ENCODE peak calls at places on chromosomes 11 and 22, in six cellular contexts. P, L, F, X, O and Y are unnamed samples.

GRCh38 chr11:72930011-72930410 is 115.8 kb downstream of the ATG16L2 start:
- DNase-seq in O (no peak), F (peak; percentile 64), L (no peak), X (no peak), P (no peak), Y (peak; percentile 11)

GRCh38 chr11:61912991-61913698 is 4.2 kb downstream of the RAB3IL1 start:
- DNase-seq in O (no peak), L (no peak), P (no peak), X (no peak), F (no peak), Y (no peak)

GRCh38 chr11:93988455-93988854 is 32.7 kb upstream of the HEPHL1 start:
- DNase-seq in X (no peak), O (no peak), F (no peak), P (no peak), L (no peak), Y (no peak)

GRCh38 chr22:47032091-47032943 is 269.9 kb downstream of the TBC1D22A start:
- DNase-seq in F (no peak), P (no peak), O (no peak), L (no peak), X (no peak), Y (no peak)

GRCh38 chr11:75195164-75195962 is 44.5 kb downstream of the SLCO2B1 start:
- DNase-seq in X (no peak), O (no peak), F (no peak), L (no peak), P (no peak), Y (no peak)

GRCh38 chr11:89381094-89381493 is 110.1 kb downstream of the NOX4 start:
- DNase-seq in L (no peak), O (no peak), X (no peak), P (no peak), F (peak; percentile 98), Y (no peak)

GRCh38 chr22:29284196-29284595 is 16.1 kb downstream of the EWSR1 start:
- DNase-seq in O (no peak), X (no peak), L (no peak), P (no peak), F (no peak), Y (no peak)

GRCh38 chr11:68658661-68659060 is 25.7 kb upstream of the GAL start:
- DNase-seq in O (no peak), X (no peak), L (no peak), F (peak; percentile 73), P (no peak), Y (no peak)

GRCh38 chr11:3866206-3866605 is 10.7 kb downstream of the STIM1 start:
- DNase-seq in P (no peak), O (no peak), X (peak; percentile 77), F (peak; percentile 35), L (no peak), Y (no peak)

GRCh38 chr11:2363816-2364370 is 13.2 kb upstream of the CD81 start:
- DNase-seq in L (no peak), P (no peak), F (no peak), X (no peak), O (no peak), Y (no peak)

GRCh38 chr11:3169235-3169951 is 4.3 kb upstream of the OSBPL5 start:
- DNase-seq in O (no peak), L (peak; percentile 86), X (no peak), P (peak; percentile 65), F (peak; percentile 66), Y (peak; percentile 71)

GRCh38 chr11:112267188-112267591 is 6.5 kb upstream of the PLET1 start:
- DNase-seq in L (no peak), P (no peak), F (no peak), X (no peak), O (no peak), Y (no peak)

GRCh38 chr22:31344369-31345330 is 1.5 kb downstream of the PATZ1 start:
- DNase-seq in X (peak; percentile 76), F (peak; percentile 76), O (peak; percentile 17), L (no peak), P (peak; percentile 74), Y (no peak)

GRCh38 chr11:12207384-12208150 is 97.2 kb downstream of the MICAL2 start:
- DNase-seq in P (peak; percentile 68), L (no peak), O (no peak), F (peak; percentile 91), X (no peak), Y (no peak)

GRCh38 chr11:92226331-92227232 is 2.0 kb downstream of the FAT3 start:
- DNase-seq in X (no peak), O (no peak), F (no peak), P (no peak), L (no peak), Y (peak; percentile 73)

GRCh38 chr11:75591371-75591770 is 29.3 kb downstream of the SERPINH1 start:
- DNase-seq in L (no peak), X (no peak), F (no peak), P (no peak), O (no peak), Y (no peak)

GRCh38 chr11:82056450-82056849 is 677.2 kb downstream of the FAM181B start:
- DNase-seq in F (no peak), P (no peak), O (no peak), L (no peak), X (no peak), Y (no peak)

GRCh38 chr11:18066626-18067025 is 20.6 kb upstream of the TPH1 start:
- DNase-seq in L (no peak), O (no peak), P (no peak), X (no peak), F (peak; percentile 16), Y (peak; percentile 56)

GRCh38 chr22:19164425-19164824 is 14.1 kb downstream of the SLC25A1 start:
- DNase-seq in X (no peak), P (no peak), L (no peak), F (no peak), O (no peak), Y (no peak)

GRCh38 chr22:29979645-29980303 is 96.8 kb downstream of the MTMR3 start:
- DNase-seq in F (no peak), L (no peak), X (no peak), O (no peak), P (no peak), Y (no peak)

GRCh38 chr11:68010058-68011041 is at the start of gene ALDH3B1:
- DNase-seq in L (peak; percentile 85), X (peak; percentile 64), P (no peak), O (no peak), F (peak; percentile 80), Y (peak; percentile 88)

GRCh38 chr11:128500488-128500887 is 86.9 kb downstream of the ETS1 start:
- DNase-seq in P (no peak), O (no peak), X (no peak), L (no peak), F (peak; percentile 74), Y (no peak)

GRCh38 chr22:34414467-34415440 is 494.5 kb upstream of the LARGE1 start:
- DNase-seq in X (peak; percentile 85), L (peak; percentile 73), F (peak; percentile 20), P (peak; percentile 51), O (no peak), Y (peak; percentile 88)

GRCh38 chr11:33452806-33453205 is 195.6 kb downstream of the HIPK3 start:
- DNase-seq in L (no peak), P (no peak), X (no peak), O (no peak), F (peak; percentile 93), Y (no peak)

GRCh38 chr11:118342503-118343161 is at the start of gene CD3D:
- DNase-seq in L (no peak), F (no peak), O (peak; percentile 72), X (no peak), P (peak; percentile 78), Y (no peak)

GRCh38 chr11:22798890-22799289 is 30.7 kb downstream of the SVIP start:
- DNase-seq in P (no peak), O (no peak), X (no peak), F (no peak), L (no peak), Y (no peak)

GRCh38 chr11:113553235-113553634 is 78.0 kb upstream of the DRD2 start:
- DNase-seq in P (no peak), F (peak; percentile 87), L (peak; percentile 83), O (no peak), X (no peak), Y (peak; percentile 84)

GRCh38 chr11:67266424-67267187 is at the start of gene GRK2:
- DNase-seq in L (peak; percentile 65), F (peak; percentile 54), P (no peak), O (no peak), X (peak; percentile 54), Y (peak; percentile 55)

GRCh38 chr11:134252539-134253188 is 488 bp downstream of the THYN1 start:
- DNase-seq in L (peak; percentile 64), P (peak; percentile 63), X (peak; percentile 10), O (no peak), F (peak; percentile 72), Y (no peak)

GRCh38 chr22:27183474-27183873 is 526.1 kb downstream of the MIAT start:
- DNase-seq in F (no peak), O (no peak), L (no peak), X (no peak), P (no peak), Y (no peak)

GRCh38 chr11:75040167-75040770 is 51.5 kb downstream of the NEU3 start:
- DNase-seq in X (no peak), F (no peak), O (no peak), P (no peak), L (no peak), Y (no peak)